ENCODE peak calls at places on chromosome 13, in seven cellular contexts. V is type B pancreatic cell, W is LNCaP clone FGC, Y is astrocyte of the spinal cord, C is B cell, R is HL-60, I is endodermal cell. D is an unnamed sample.

GRCh38 chr13:53775807-53776206 is 747.2 kb downstream of the OLFM4 start:
- DNase-seq in V (no peak), W (no peak), Y (no peak), C (no peak), R (no peak), I (no peak), D (no peak)

GRCh38 chr13:107322228-107322627 is 754.3 kb upstream of the ARGLU1 start:
- DNase-seq in V (no peak), W (no peak), Y (no peak), C (no peak), R (no peak), I (no peak), D (no peak)

GRCh38 chr13:87274209-87274819 is 396.9 kb upstream of the SLITRK5 start:
- DNase-seq in V (no peak), W (peak; percentile 6), Y (peak; percentile 70), C (no peak), R (peak; percentile 42), I (peak; percentile 82), D (peak; percentile 53)

GRCh38 chr13:32206097-32206740 is 108.9 kb downstream of the ZAR1L start:
- DNase-seq in V (no peak), W (peak; percentile 34), Y (no peak), C (no peak), R (no peak), I (no peak), D (no peak)

GRCh38 chr13:59609421-59609820 is 554.3 kb downstream of the DIAPH3 start:
- DNase-seq in V (no peak), W (no peak), Y (no peak), C (no peak), R (no peak), I (no peak), D (no peak)

GRCh38 chr13:37816276-37816675 is 53.3 kb downstream of the TRPC4 start:
- DNase-seq in V (no peak), W (no peak), Y (no peak), C (no peak), R (no peak), I (no peak), D (no peak)

GRCh38 chr13:41900918-41901317 is 60.0 kb downstream of the VWA8 start:
- DNase-seq in V (no peak), W (no peak), Y (no peak), C (no peak), R (no peak), I (no peak), D (peak; percentile 46)

GRCh38 chr13:60654405-60654804 is 257.4 kb downstream of the TDRD3 start:
- DNase-seq in V (no peak), W (peak; percentile 26), Y (peak; percentile 43), C (no peak), R (peak; percentile 51), I (peak; percentile 74), D (no peak)

GRCh38 chr13:39263033-39263432 is 224.8 kb downstream of the NHLRC3 start:
- DNase-seq in V (no peak), W (no peak), Y (peak; percentile 28), C (peak; percentile 9), R (peak; percentile 39), I (peak; percentile 86), D (peak; percentile 64)

GRCh38 chr13:105814902-105815250 is 720.6 kb downstream of the EFNB2 start:
- DNase-seq in V (no peak), W (no peak), Y (no peak), C (no peak), R (no peak), I (no peak), D (no peak)

GRCh38 chr13:69947577-69947976 is 160.0 kb upstream of the ATXN8OS start:
- DNase-seq in V (no peak), W (no peak), Y (no peak), C (no peak), R (no peak), I (no peak), D (no peak)

GRCh38 chr13:61880576-61881283 is 465.1 kb upstream of the PCDH20 start:
- DNase-seq in V (no peak), W (peak; percentile 13), Y (peak; percentile 16), C (peak; percentile 3), R (peak; percentile 54), I (peak; percentile 75), D (peak; percentile 2)

GRCh38 chr13:38346764-38347163 is 2.9 kb upstream of the UFM1 start:
- DNase-seq in V (no peak), W (no peak), Y (no peak), C (no peak), R (no peak), I (no peak), D (no peak)

GRCh38 chr13:110109910-110110309 is 197.0 kb downstream of the COL4A1 start:
- DNase-seq in V (no peak), W (no peak), Y (peak; percentile 91), C (no peak), R (no peak), I (peak; percentile 79), D (no peak)

GRCh38 chr13:66210677-66211076 is 1019.5 kb downstream of the PCDH9 start:
- DNase-seq in V (no peak), W (no peak), Y (peak; percentile 96), C (no peak), R (no peak), I (no peak), D (no peak)

GRCh38 chr13:30341815-30342570 is 34.6 kb upstream of the KATNAL1 start:
- DNase-seq in V (no peak), W (peak; percentile 35), Y (peak; percentile 94), C (no peak), R (no peak), I (no peak), D (no peak)

GRCh38 chr13:74104661-74105275 is 29.4 kb downstream of the KLF12 start:
- DNase-seq in V (no peak), W (no peak), Y (no peak), C (no peak), R (no peak), I (no peak), D (no peak)

GRCh38 chr13:42028113-42028799 is 20.2 kb upstream of the DGKH start:
- DNase-seq in V (no peak), W (no peak), Y (no peak), C (no peak), R (no peak), I (no peak), D (no peak)

GRCh38 chr13:30052127-30052526 is 201.7 kb upstream of the UBL3 start:
- DNase-seq in V (no peak), W (no peak), Y (no peak), C (no peak), R (peak; percentile 75), I (peak; percentile 86), D (peak; percentile 27)

GRCh38 chr13:60146491-60146890 is 17.2 kb downstream of the DIAPH3 start:
- DNase-seq in V (no peak), W (peak; percentile 55), Y (peak; percentile 61), C (no peak), R (no peak), I (no peak), D (no peak)

GRCh38 chr13:27790523-27790922 is 1.8 kb upstream of the GSX1 start:
- DNase-seq in V (no peak), W (no peak), Y (no peak), C (no peak), R (no peak), I (no peak), D (no peak)
- TF ChIP-seq CTCF in V (no peak), W (no peak), Y (no peak), C (no peak), R (no peak), I (no peak), D (no peak)

DNA sequence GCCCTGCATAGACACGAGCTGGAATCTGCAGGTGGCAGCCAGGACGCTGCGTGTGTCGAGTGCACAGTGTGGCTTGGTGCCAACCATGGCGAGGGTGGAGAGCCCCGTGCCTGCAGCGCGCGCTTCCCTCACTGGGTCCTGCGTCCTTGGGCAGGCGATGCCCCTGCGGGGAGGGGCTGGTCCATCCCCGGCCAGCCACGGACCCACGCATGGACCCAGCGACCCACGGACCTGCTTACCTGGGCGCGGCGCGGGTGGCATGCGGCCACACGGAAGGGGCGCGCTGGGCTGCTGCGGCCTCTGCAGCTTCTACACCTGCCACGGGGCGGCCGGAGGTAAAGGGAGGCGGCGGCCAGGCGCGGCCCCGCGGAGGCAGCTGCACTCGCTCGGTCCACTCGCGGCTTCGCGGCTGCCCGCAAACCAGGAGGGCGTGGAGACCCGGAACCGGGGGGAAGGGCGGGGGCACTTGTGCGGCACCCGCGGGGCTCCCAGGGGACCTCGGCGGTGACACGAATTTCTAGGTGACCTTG is 569 bp upstream of the MCF2L start:
- DNase-seq in V (no peak), W (no peak), Y (no peak), C (peak; percentile 62), R (no peak), I (peak; percentile 79), D (peak; percentile 55)
- TF ChIP-seq CTCF in V (peak; percentile 50), W (peak; percentile 25), Y (no peak), C (no peak), R (no peak), I (peak; percentile 66), D (no peak)

GRCh38 chr13:33739254-33739653 is 78.7 kb upstream of the RFC3 start:
- DNase-seq in V (no peak), W (no peak), Y (no peak), C (no peak), R (no peak), I (no peak), D (no peak)
- TF ChIP-seq CTCF in V (no peak), W (no peak), Y (no peak), C (no peak), R (no peak), I (no peak), D (no peak)

DNA sequence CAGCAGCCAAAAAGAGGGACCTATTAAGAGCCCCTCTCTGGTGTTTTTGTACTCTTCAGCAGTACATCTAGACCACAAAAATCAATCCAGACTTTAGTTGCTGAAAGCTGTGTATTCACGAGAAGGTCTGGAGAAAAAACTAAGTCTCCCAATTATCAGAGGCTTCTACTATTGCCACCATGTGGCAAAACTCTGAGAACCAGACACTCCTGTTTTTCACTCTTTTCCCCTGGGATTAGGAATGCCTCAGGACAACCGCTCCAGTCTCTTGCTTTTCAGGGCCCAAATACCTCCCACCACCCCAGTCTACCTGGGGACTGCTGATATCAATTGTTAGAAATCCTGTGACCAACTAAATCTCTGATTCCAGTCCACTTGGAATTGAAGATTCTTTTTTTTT is 30.1 kb upstream of the OBI1 start:
- DNase-seq in V (no peak), W (no peak), Y (no peak), C (no peak), R (no peak), I (no peak), D (no peak)
- TF ChIP-seq CTCF in V (no peak), W (peak; percentile 43), Y (no peak), C (no peak), R (no peak), I (peak; percentile 51), D (no peak)

GRCh38 chr13:47549219-47549752 is 451.8 kb downstream of the SUCLA2 start:
- DNase-seq in V (no peak), W (no peak), Y (peak; percentile 25), C (no peak), R (no peak), I (no peak), D (no peak)
- TF ChIP-seq CTCF in V (no peak), W (no peak), Y (peak; percentile 5), C (no peak), R (no peak), I (peak; percentile 60), D (no peak)

GRCh38 chr13:49827336-49827735 is 34.9 kb upstream of the KPNA3 start:
- DNase-seq in V (no peak), W (no peak), Y (no peak), C (no peak), R (no peak), I (no peak), D (no peak)
- TF ChIP-seq CTCF in V (no peak), W (no peak), Y (no peak), C (no peak), R (no peak), I (no peak), D (no peak)

GRCh38 chr13:113211774-113212173 is 2.4 kb downstream of the CUL4A start:
- DNase-seq in V (no peak), W (no peak), Y (no peak), C (no peak), R (no peak), I (peak; percentile 80), D (peak; percentile 50)
- TF ChIP-seq CTCF in V (peak; percentile 50), W (no peak), Y (peak; percentile 25), C (no peak), R (no peak), I (peak; percentile 71), D (no peak)

D was measured in activated CD8-positive, alpha-beta T cell treated with anti-CD3 and anti-CD28 coated beads for 36 hours.